ENCODE peak calls at places on chromosomes 2 and 18, in eight cellular contexts. G is NCI-H526; B is CD4-positive, alpha-beta memory T cell; O is endothelial cell; A is HL-60; D is cardiac septum; E is AG08396; Y is MM.1S. N is an unnamed sample.

GRCh38 chr2:224968051-224968450 is 74.2 kb downstream of the DOCK10 start:
- DNase-seq in G (no peak), B (no peak), O (no peak), A (no peak), D (no peak), E (no peak), Y (no peak), N (no peak)

GRCh38 chr2:26164231-26164630 is 8.7 kb upstream of the GAREM2 start:
- DNase-seq in G (no peak), B (no peak), O (no peak), A (no peak), D (peak; percentile 76), E (no peak), Y (no peak), N (no peak)

GRCh38 chr2:25460261-25460905 is 118.7 kb upstream of the DNMT3A start:
- DNase-seq in G (no peak), B (no peak), O (no peak), A (no peak), D (no peak), E (no peak), Y (peak; percentile 79), N (no peak)

GRCh38 chr18:26017929-26018328 is 72.5 kb downstream of the SS18 start:
- DNase-seq in G (peak; percentile 15), B (no peak), O (no peak), A (no peak), D (no peak), E (no peak), Y (peak; percentile 33), N (no peak)

GRCh38 chr2:196295005-196295404 is 123.6 kb upstream of the STK17B start:
- DNase-seq in G (no peak), B (no peak), O (no peak), A (no peak), D (no peak), E (no peak), Y (peak; percentile 46), N (no peak)

GRCh38 chr2:11325961-11326691 is 18.3 kb downstream of the ROCK2 start:
- DNase-seq in G (no peak), B (no peak), O (no peak), A (no peak), D (no peak), E (no peak), Y (no peak), N (no peak)

GRCh38 chr2:95023222-95023597 is 2.3 kb upstream of the MAL start:
- DNase-seq in G (peak; percentile 77), B (peak; percentile 78), O (no peak), A (no peak), D (no peak), E (no peak), Y (peak; percentile 51), N (no peak)

GRCh38 chr2:3626118-3626816 is 31.4 kb downstream of the COLEC11 start:
- DNase-seq in G (no peak), B (no peak), O (no peak), A (no peak), D (peak; percentile 50), E (peak; percentile 62), Y (no peak), N (no peak)

GRCh38 chr2:26298638-26299393 is 47.1 kb upstream of the SELENOI start:
- DNase-seq in G (no peak), B (peak; percentile 22), O (no peak), A (no peak), D (no peak), E (peak; percentile 51), Y (no peak), N (no peak)

GRCh38 chr2:168203762-168204693 is 43.4 kb downstream of the STK39 start:
- DNase-seq in G (no peak), B (no peak), O (no peak), A (no peak), D (no peak), E (no peak), Y (no peak), N (no peak)

GRCh38 chr2:72785517-72785916 is 40.3 kb downstream of the EXOC6B start:
- DNase-seq in G (no peak), B (no peak), O (no peak), A (no peak), D (no peak), E (no peak), Y (no peak), N (no peak)

GRCh38 chr2:112942654-112943002 is 31.7 kb downstream of the IL37 start:
- DNase-seq in G (no peak), B (no peak), O (no peak), A (no peak), D (no peak), E (no peak), Y (no peak), N (no peak)

GRCh38 chr2:57882895-57883515 is 163.6 kb upstream of the VRK2 start:
- DNase-seq in G (peak; percentile 49), B (no peak), O (no peak), A (no peak), D (no peak), E (no peak), Y (peak; percentile 20), N (no peak)

GRCh38 chr18:2826581-2826980 is 20.2 kb upstream of the EMILIN2 start:
- DNase-seq in G (no peak), B (no peak), O (no peak), A (no peak), D (no peak), E (no peak), Y (no peak), N (no peak)

N was measured in omental fat pad.